ENCODE peak calls at places on chromosomes 7 and 10, in ten cellular contexts. L is amniotic stem cell; U is NCI-H1417; Q is non-pigmented ciliary epithelial cell; Y is GM23248; W is HS-5; A is COR-L47; V is stimulated activated CD4-positive, alpha-beta T cell treated with anti-CD3 and anti-CD28 coated beads, Interleukin-4, amount 100 ng/mL, for 24 hours; S is adrenal gland; E is naive thymus-derived CD8-positive, alpha-beta T cell. H is an unnamed sample.

GRCh38 chr7:66255533-66256100 is 50.5 kb downstream of the TPST1 start:
- DNase-seq in L (no peak), U (no peak), Q (peak), Y (peak), W (no peak), A (no peak), V (no peak), S (no peak), E (no peak), H (peak)

GRCh38 chr10:71241114-71241898 is 28.9 kb downstream of the UNC5B start:
- DNase-seq in L (no peak), U (no peak), Q (no peak), Y (peak), W (no peak), A (no peak), V (no peak), S (peak), E (no peak), H (peak)

GRCh38 chr7:140136108-140136507 is 40.7 kb downstream of the KDM7A start:
- DNase-seq in L (no peak), U (no peak), Q (no peak), Y (no peak), W (no peak), A (no peak), V (no peak), S (no peak), E (no peak), H (no peak)

GRCh38 chr10:5887029-5887428 is 2.7 kb downstream of the ANKRD16 start:
- DNase-seq in L (no peak), U (no peak), Q (no peak), Y (peak), W (no peak), A (no peak), V (no peak), S (no peak), E (no peak), H (peak)

GRCh38 chr7:133755922-133756321 is 371.2 kb upstream of the LRGUK start:
- DNase-seq in L (no peak), U (no peak), Q (no peak), Y (no peak), W (no peak), A (no peak), V (no peak), S (no peak), E (no peak), H (no peak)

GRCh38 chr7:11327633-11328032 is 354.0 kb downstream of the PHF14 start:
- DNase-seq in L (no peak), U (peak), Q (no peak), Y (no peak), W (no peak), A (no peak), V (no peak), S (no peak), E (no peak), H (no peak)

GRCh38 chr7:155470686-155471638 is 13.0 kb downstream of the EN2 start:
- DNase-seq in L (no peak), U (no peak), Q (no peak), Y (peak), W (no peak), A (no peak), V (no peak), S (no peak), E (no peak), H (peak)

GRCh38 chr7:35286422-35286821 is 32.5 kb upstream of the TBX20 start:
- DNase-seq in L (no peak), U (no peak), Q (peak), Y (no peak), W (peak), A (no peak), V (no peak), S (no peak), E (no peak), H (peak)

GRCh38 chr7:155343661-155344121 is 46.0 kb downstream of the INSIG1 start:
- DNase-seq in L (no peak), U (no peak), Q (no peak), Y (no peak), W (no peak), A (no peak), V (no peak), S (no peak), E (no peak), H (no peak)

GRCh38 chr10:114313866-114314265 is 74.8 kb downstream of the VWA2 start:
- DNase-seq in L (no peak), U (no peak), Q (no peak), Y (no peak), W (no peak), A (no peak), V (no peak), S (no peak), E (no peak), H (no peak)

GRCh38 chr7:39891879-39892278 is 58.2 kb upstream of the CDK13 start:
- DNase-seq in L (no peak), U (no peak), Q (no peak), Y (no peak), W (no peak), A (no peak), V (no peak), S (no peak), E (no peak), H (no peak)

GRCh38 chr7:42272793-42273665 is 36.0 kb upstream of the GLI3 start:
- DNase-seq in L (peak), U (no peak), Q (no peak), Y (peak), W (peak), A (no peak), V (no peak), S (no peak), E (no peak), H (peak)

GRCh38 chr7:85204496-85204895 is 17.6 kb upstream of the SEMA3D start:
- DNase-seq in L (no peak), U (no peak), Q (no peak), Y (no peak), W (no peak), A (no peak), V (no peak), S (no peak), E (no peak), H (no peak)

GRCh38 chr7:78770422-78771410 is 682.8 kb downstream of the MAGI2 start:
- DNase-seq in L (no peak), U (peak), Q (no peak), Y (peak), W (no peak), A (peak), V (no peak), S (no peak), E (no peak), H (peak)

GRCh38 chr7:7565746-7566650 is 686 bp upstream of the MIOS start:
- DNase-seq in L (no peak), U (no peak), Q (no peak), Y (peak), W (no peak), A (no peak), V (no peak), S (no peak), E (no peak), H (no peak)

GRCh38 chr7:6545398-6546126 is 5.7 kb downstream of the GRID2IP start:
- DNase-seq in L (no peak), U (no peak), Q (no peak), Y (no peak), W (no peak), A (no peak), V (no peak), S (no peak), E (no peak), H (no peak)

GRCh38 chr7:32102432-32102851 is 32.2 kb upstream of the PDE1C start:
- DNase-seq in L (no peak), U (peak), Q (no peak), Y (no peak), W (no peak), A (peak), V (no peak), S (no peak), E (no peak), H (peak)

GRCh38 chr10:12483996-12484944 is 134.9 kb downstream of the CAMK1D start:
- DNase-seq in L (no peak), U (peak), Q (no peak), Y (peak), W (no peak), A (peak), V (no peak), S (no peak), E (no peak), H (no peak)

GRCh38 chr7:89316584-89316983 is 521.0 kb upstream of the TEX47 start:
- DNase-seq in L (no peak), U (no peak), Q (no peak), Y (no peak), W (no peak), A (no peak), V (no peak), S (no peak), E (no peak), H (no peak)

H was measured in EH.